ENCODE peak calls at places on chromosomes 4 and X, in five cellular contexts. R is NCI-H1092, K is GF-D8, Z is RPMI7951, C is erythroblast. U is an unnamed sample.
A peak's percentile ranks its signal among the peaks of the same experiment; 100 is the strongest.

GRCh38 chrX:151538190-151539122 is 25.0 kb upstream of the PASD1 start:
- DNase-seq in R (no peak), K (no peak), Z (no peak), C (no peak), U (no peak)

GRCh38 chr4:159828687-159829086 is 725.8 kb downstream of the RAPGEF2 start:
- DNase-seq in R (no peak), K (no peak), Z (no peak), C (no peak), U (no peak)

GRCh38 chr4:99079625-99080295 is 8.8 kb downstream of the ADH5 start:
- DNase-seq in R (no peak), K (no peak), Z (no peak), C (no peak), U (no peak)

GRCh38 chrX:123184199-123184857 is at the start of gene GRIA3:
- DNase-seq in R (no peak), K (no peak), Z (no peak), C (no peak), U (no peak)

GRCh38 chrX:148448686-148449085 is 51.7 kb upstream of the AFF2 start:
- DNase-seq in R (no peak), K (no peak), Z (no peak), C (no peak), U (no peak)

GRCh38 chr4:20464381-20464780 is 212.7 kb downstream of the SLIT2 start:
- DNase-seq in R (no peak), K (no peak), Z (peak; percentile 65), C (no peak), U (no peak)

GRCh38 chr4:20544645-20545044 is 155.6 kb upstream of the PACRGL start:
- DNase-seq in R (no peak), K (peak; percentile 25), Z (peak; percentile 36), C (peak; percentile 1), U (no peak)

GRCh38 chr4:186554485-186554884 is 882 bp downstream of the MTNR1A start:
- DNase-seq in R (peak; percentile 32), K (no peak), Z (no peak), C (no peak), U (no peak)

GRCh38 chr4:169342906-169343560 is 72.3 kb upstream of the SH3RF1 start:
- DNase-seq in R (no peak), K (no peak), Z (peak; percentile 76), C (no peak), U (no peak)

GRCh38 chrX:24465524-24465850 is 401 bp downstream of the PDK3 start:
- DNase-seq in R (no peak), K (no peak), Z (no peak), C (peak; percentile 26), U (no peak)

GRCh38 chr4:80073362-80074008 is 456 bp upstream of the ANTXR2 start:
- DNase-seq in R (no peak), K (peak; percentile 88), Z (no peak), C (no peak), U (peak; percentile 28)

GRCh38 chrX:7108995-7109634 is 38.4 kb upstream of the STS start:
- DNase-seq in R (no peak), K (no peak), Z (no peak), C (no peak), U (no peak)

GRCh38 chr4:109722357-109722756 is 7.5 kb downstream of the PLA2G12A start:
- DNase-seq in R (no peak), K (no peak), Z (no peak), C (no peak), U (no peak)

GRCh38 chr4:93852680-93853079 is 24.1 kb downstream of the ATOH1 start:
- DNase-seq in R (no peak), K (no peak), Z (no peak), C (no peak), U (no peak)

GRCh38 chrX:110145854-110146253 is 142.9 kb downstream of the TMEM164 start:
- DNase-seq in R (no peak), K (peak; percentile 4), Z (peak; percentile 27), C (peak; percentile 40), U (no peak)

GRCh38 chr4:5746829-5747745 is 36.1 kb downstream of the EVC start:
- DNase-seq in R (no peak), K (no peak), Z (peak; percentile 78), C (no peak), U (no peak)

GRCh38 chr4:88976514-88977035 is 80.4 kb downstream of the FAM13A start:
- DNase-seq in R (no peak), K (no peak), Z (no peak), C (no peak), U (no peak)

GRCh38 chrX:140563893-140564292 is 59.0 kb upstream of the SOX3 start:
- DNase-seq in R (no peak), K (no peak), Z (no peak), C (no peak), U (no peak)

GRCh38 chr4:170007113-170007512 is 19.1 kb downstream of the MFAP3L start:
- DNase-seq in R (no peak), K (peak; percentile 92), Z (peak; percentile 11), C (peak; percentile 97), U (no peak)

GRCh38 chrX:43003204-43003565 is 225.2 kb upstream of the PPP1R2C start:
- DNase-seq in R (no peak), K (no peak), Z (no peak), C (no peak), U (no peak)

GRCh38 chrX:11341274-11342256 is 48.4 kb downstream of the AMELX start:
- DNase-seq in R (no peak), K (peak; percentile 13), Z (peak; percentile 61), C (peak; percentile 65), U (no peak)

GRCh38 chrX:21708116-21708515 is 49.8 kb downstream of the SMPX start:
- DNase-seq in R (no peak), K (no peak), Z (no peak), C (no peak), U (no peak)

GRCh38 chr4:69360271-69360670 is 80.0 kb downstream of the UGT2B28 start:
- DNase-seq in R (no peak), K (no peak), Z (no peak), C (no peak), U (no peak)

GRCh38 chr4:152255437-152255836 is 280.5 kb downstream of the FBXW7 start:
- DNase-seq in R (peak; percentile 59), K (no peak), Z (peak; percentile 80), C (no peak), U (peak; percentile 50)

GRCh38 chrX:149641432-149641831 is 9.8 kb upstream of the TMEM185A start:
- DNase-seq in R (no peak), K (no peak), Z (no peak), C (no peak), U (no peak)

GRCh38 chr4:39319678-39320077 is 46.5 kb downstream of the RFC1 start:
- DNase-seq in R (no peak), K (no peak), Z (peak; percentile 81), C (no peak), U (no peak)

GRCh38 chrX:110001702-110002299 is 1.1 kb upstream of the TMEM164 start:
- DNase-seq in R (no peak), K (no peak), Z (no peak), C (no peak), U (no peak)

GRCh38 chr4:147824316-147824715 is 92.4 kb downstream of the ARHGAP10 start:
- DNase-seq in R (no peak), K (no peak), Z (no peak), C (no peak), U (no peak)

GRCh38 chr4:16448240-16448639 is 222.0 kb upstream of the TAPT1 start:
- DNase-seq in R (no peak), K (no peak), Z (no peak), C (no peak), U (no peak)

U was measured in GM18507.